ENCODE peak calls at places on chromosomes 11 and 22, in six cellular contexts. A is HFFc6, Q is right lobe of liver, N is activated T-helper 1 cell treated with Interleukin-2 at 50 U/mL for 16 hours, K is NCI-H82, Z is nucleus accumbens. C is an unnamed sample.

GRCh38 chr22:17706451-17706900 is 67.8 kb downstream of the BID start:
- DNase-seq in A (peak), Q (peak), N (no peak), K (no peak), Z (peak), C (peak)

GRCh38 chr22:48264586-48264985 is 1502.1 kb downstream of the TBC1D22A start:
- DNase-seq in A (no peak), Q (no peak), N (no peak), K (no peak), Z (no peak), C (no peak)

GRCh38 chr11:58618215-58618614 is 4.2 kb upstream of the CNTF start:
- DNase-seq in A (no peak), Q (no peak), N (no peak), K (peak), Z (no peak), C (no peak)

GRCh38 chr11:20164152-20164551 is 3.9 kb upstream of the DBX1 start:
- DNase-seq in A (no peak), Q (no peak), N (no peak), K (no peak), Z (no peak), C (no peak)

GRCh38 chr22:44364750-44365118 is 52.0 kb upstream of the SHISAL1 start:
- DNase-seq in A (no peak), Q (no peak), N (no peak), K (no peak), Z (no peak), C (no peak)

GRCh38 chr11:10540546-10540914 is 457 bp downstream of the RNF141 start:
- DNase-seq in A (no peak), Q (peak), N (no peak), K (peak), Z (no peak), C (no peak)

GRCh38 chr11:133930767-133931448 is 25.9 kb downstream of the IGSF9B start:
- DNase-seq in A (no peak), Q (no peak), N (no peak), K (peak), Z (no peak), C (no peak)

GRCh38 chr11:69385466-69385820 is 91.5 kb downstream of the MYEOV start:
- DNase-seq in A (no peak), Q (no peak), N (no peak), K (no peak), Z (no peak), C (no peak)

GRCh38 chr11:69962152-69962551 is 116.0 kb upstream of the ANO1 start:
- DNase-seq in A (no peak), Q (no peak), N (no peak), K (no peak), Z (no peak), C (no peak)

GRCh38 chr22:38214248-38215056 is 12.7 kb downstream of the MAFF start:
- DNase-seq in A (no peak), Q (peak), N (peak), K (no peak), Z (peak), C (peak)

GRCh38 chr11:47720651-47721050 is 5.5 kb upstream of the AGBL2 start:
- DNase-seq in A (no peak), Q (no peak), N (no peak), K (no peak), Z (no peak), C (no peak)

GRCh38 chr11:707817-708420 is 1.9 kb downstream of the EPS8L2 start:
- DNase-seq in A (no peak), Q (peak), N (no peak), K (no peak), Z (no peak), C (no peak)

GRCh38 chr11:95058622-95059021 is 8.1 kb upstream of the SRSF8 start:
- DNase-seq in A (peak), Q (no peak), N (no peak), K (no peak), Z (no peak), C (no peak)

GRCh38 chr11:74559934-74560309 is 32.5 kb upstream of the POLD3 start:
- DNase-seq in A (no peak), Q (no peak), N (no peak), K (no peak), Z (no peak), C (no peak)

C was measured in activated naive CD4-positive, alpha-beta T cell treated with anti-CD3 and anti-CD28 coated beads, Interleukin-2, amount 50 U/mL, for 16 hours.